ENCODE peak calls at places on chromosomes 16 and 17, in five cellular contexts. B is OCI-M1; Q is stimulated activated CD4-positive, alpha-beta T cell treated with anti-CD3 and anti-CD28 coated beads, TNF-alpha, amount 100 ng/mL, for 48 hours; K is lower lobe of right lung; Z is GM12865. M is an unnamed sample.

GRCh38 chr16:84881702-84882521 is 62.1 kb downstream of the CRISPLD2 start:
- DNase-seq in B (peak), Q (no peak), K (no peak), Z (no peak), M (no peak)

GRCh38 chr17:17526369-17526768 is 30.2 kb upstream of the RASD1 start:
- DNase-seq in B (no peak), Q (no peak), K (no peak), Z (no peak), M (no peak)

GRCh38 chr16:81734632-81735434 is 44.3 kb upstream of the PLCG2 start:
- DNase-seq in B (no peak), Q (no peak), K (no peak), Z (no peak), M (no peak)

GRCh38 chr17:8745586-8746500 is 1.2 kb upstream of the CCDC42 start:
- DNase-seq in B (peak), Q (peak), K (peak), Z (peak), M (peak)

GRCh38 chr17:37643118-37643766 is at the start of gene DDX52:
- DNase-seq in B (peak), Q (peak), K (peak), Z (peak), M (peak)

GRCh38 chr16:29029168-29029994 is 44.5 kb downstream of the LAT start:
- DNase-seq in B (no peak), Q (peak), K (no peak), Z (peak), M (peak)

GRCh38 chr17:72665841-72666518 is 426.5 kb downstream of the SLC39A11 start:
- DNase-seq in B (no peak), Q (no peak), K (no peak), Z (no peak), M (no peak)

GRCh38 chr16:17423195-17423594 is 47.6 kb downstream of the XYLT1 start:
- DNase-seq in B (no peak), Q (no peak), K (no peak), Z (no peak), M (no peak)

GRCh38 chr17:81465912-81466311 is 46.7 kb downstream of the ACTG1 start:
- DNase-seq in B (no peak), Q (no peak), K (no peak), Z (no peak), M (no peak)

GRCh38 chr16:71288570-71288889 is 672 bp downstream of the CMTR2 start:
- DNase-seq in B (no peak), Q (no peak), K (no peak), Z (peak), M (no peak)

GRCh38 chr17:60303406-60304099 is 88.4 kb downstream of the USP32 start:
- DNase-seq in B (peak), Q (no peak), K (no peak), Z (no peak), M (no peak)

GRCh38 chr17:59004338-59005111 is 102.2 kb downstream of the TRIM37 start:
- DNase-seq in B (peak), Q (peak), K (no peak), Z (peak), M (no peak)

GRCh38 chr17:16934836-16935235 is 37.1 kb downstream of the TNFRSF13B start:
- DNase-seq in B (no peak), Q (no peak), K (no peak), Z (no peak), M (peak)

GRCh38 chr17:51372345-51373004 is 112.1 kb downstream of the UTP18 start:
- DNase-seq in B (peak), Q (no peak), K (no peak), Z (peak), M (no peak)

GRCh38 chr17:45307290-45308015 is 9.4 kb downstream of the MAP3K14 start:
- DNase-seq in B (peak), Q (no peak), K (no peak), Z (peak), M (no peak)

GRCh38 chr16:35744084-35744483 is 2284.7 kb downstream of the TP53TG3F start:
- DNase-seq in B (no peak), Q (no peak), K (no peak), Z (no peak), M (no peak)

GRCh38 chr17:77696151-77696719 is 262.3 kb upstream of the TNRC6C start:
- DNase-seq in B (no peak), Q (no peak), K (no peak), Z (no peak), M (peak)

GRCh38 chr16:68993885-68994284 is 111.6 kb upstream of the HAS3 start:
- DNase-seq in B (no peak), Q (no peak), K (no peak), Z (no peak), M (no peak)

GRCh38 chr17:27870345-27870744 is 22.8 kb downstream of the LYRM9 start:
- DNase-seq in B (no peak), Q (no peak), K (no peak), Z (no peak), M (no peak)

GRCh38 chr16:4697867-4698291 is 4.5 kb downstream of the NUDT16L1 start:
- DNase-seq in B (no peak), Q (no peak), K (no peak), Z (no peak), M (no peak)

GRCh38 chr16:3974751-3975150 is 94.2 kb upstream of the CREBBP start:
- DNase-seq in B (no peak), Q (no peak), K (peak), Z (no peak), M (no peak)

GRCh38 chr17:8015957-8016631 is 13.7 kb downstream of the GUCY2D start:
- DNase-seq in B (no peak), Q (no peak), K (peak), Z (no peak), M (peak)

GRCh38 chr17:8857919-8858318 is 9.6 kb downstream of the PIK3R6 start:
- DNase-seq in B (peak), Q (no peak), K (no peak), Z (peak), M (no peak)

GRCh38 chr17:31394544-31394943 is 3.1 kb downstream of the RAB11FIP4 start:
- DNase-seq in B (peak), Q (peak), K (no peak), Z (peak), M (peak)

GRCh38 chr17:14359251-14359939 is 58.5 kb downstream of the HS3ST3B1 start:
- DNase-seq in B (peak), Q (no peak), K (no peak), Z (peak), M (no peak)

M was measured in upper lobe of right lung.